ENCODE peak calls at places on chromosomes 7 and 10, in six cellular contexts. N is activated T-helper 9 cell treated with anti-CD3 and anti-CD28 coated beads, Interleukin-2, amount 50 U/mL, for 16 hours; A is activated CD4-positive, alpha-beta T cell treated with anti-CD3 and anti-CD28 coated beads, Interleukin-2, amount 10 ng/mL, durations not matched to agents 7 days and 5 days; H is brain microvascular endothelial cell; U is NCI-H524; Q is neural crest cell. L is an unnamed sample.

GRCh38 chr7:70182516-70182915 is 584.2 kb downstream of the AUTS2 start:
- DNase-seq in N (no peak), A (no peak), H (no peak), U (no peak), Q (no peak), L (no peak)

GRCh38 chr7:40799-41750 is 151.3 kb upstream of the FAM20C start:
- DNase-seq in N (no peak), A (peak), H (no peak), U (no peak), Q (peak), L (no peak)

GRCh38 chr10:77548157-77548556 is 89.5 kb downstream of the KCNMA1 start:
- DNase-seq in N (no peak), A (no peak), H (no peak), U (peak), Q (no peak), L (no peak)

GRCh38 chr7:128944487-128945236 is 6.9 kb downstream of the IRF5 start:
- DNase-seq in N (no peak), A (no peak), H (no peak), U (no peak), Q (no peak), L (no peak)

GRCh38 chr10:47031251-47031952 is 120.2 kb downstream of the PTPN20 start:
- DNase-seq in N (no peak), A (no peak), H (no peak), U (peak), Q (no peak), L (peak)

GRCh38 chr7:121941836-121942235 is 68.9 kb downstream of the PTPRZ1 start:
- DNase-seq in N (no peak), A (no peak), H (no peak), U (no peak), Q (no peak), L (no peak)

GRCh38 chr7:102318482-102318971 is 31.9 kb downstream of the SH2B2 start:
- DNase-seq in N (no peak), A (no peak), H (no peak), U (no peak), Q (no peak), L (no peak)

GRCh38 chr7:130491841-130492518 is at the start of gene MEST:
- DNase-seq in N (no peak), A (no peak), H (no peak), U (peak), Q (peak), L (no peak)

GRCh38 chr10:102782698-102783540 is 39.2 kb downstream of the WBP1L start:
- DNase-seq in N (no peak), A (no peak), H (peak), U (no peak), Q (no peak), L (no peak)

GRCh38 chr7:104979167-104979841 is 34.7 kb upstream of the KMT2E start:
- DNase-seq in N (no peak), A (no peak), H (peak), U (no peak), Q (no peak), L (no peak)

GRCh38 chr7:12685550-12685949 is 1.9 kb upstream of the ARL4A start:
- DNase-seq in N (no peak), A (peak), H (peak), U (peak), Q (peak), L (peak)

L was measured in ACHN.